ENCODE peak calls at places on chromosome 18, in nine cellular contexts. A is GM13976; P is central memory CD4-positive, alpha-beta T cell; X is activated T-cell treated with anti-CD3 and anti-CD28 coated beads, Interleukin-2, amount 50 U/mL, for 24 hours; B is neural progenitor cell; K is NCI-H524; L is kidney glomerular epithelial cell; Q is activated CD8-positive, alpha-beta memory T cell treated with anti-CD3 and anti-CD28 coated beads, Interleukin-2, amount 50 U/mL, for 48 hours; I is uterus. T is an unnamed sample.

GRCh38 chr18:11454021-11454420 is 155.4 kb upstream of the SLC35G4 start:
- DNase-seq in A (no peak), P (no peak), X (no peak), B (no peak), K (no peak), L (no peak), Q (no peak), I (no peak), T (no peak)

GRCh38 chr18:28175047-28175929 is 1.6 kb downstream of the CDH2 start:
- DNase-seq in A (no peak), P (no peak), X (peak; percentile 29), B (peak; percentile 88), K (peak; percentile 51), L (peak; percentile 76), Q (no peak), I (no peak), T (no peak)

GRCh38 chr18:79965119-79965902 is 868 bp downstream of the HSBP1L1 start:
- DNase-seq in A (no peak), P (peak; percentile 17), X (peak; percentile 51), B (no peak), K (peak; percentile 20), L (peak; percentile 81), Q (no peak), I (no peak), T (peak; percentile 46)

GRCh38 chr18:13813271-13813849 is 10.6 kb upstream of the MC5R start:
- DNase-seq in A (peak; percentile 74), P (peak; percentile 23), X (peak; percentile 73), B (peak; percentile 78), K (peak; percentile 63), L (peak; percentile 34), Q (peak; percentile 74), I (peak; percentile 23), T (no peak)

GRCh38 chr18:3140342-3140741 is 79.4 kb downstream of the MYOM1 start:
- DNase-seq in A (no peak), P (no peak), X (no peak), B (no peak), K (no peak), L (no peak), Q (no peak), I (no peak), T (no peak)

GRCh38 chr18:36693931-36694661 is 134.7 kb downstream of the TPGS2 start:
- DNase-seq in A (no peak), P (no peak), X (no peak), B (no peak), K (peak; percentile 66), L (no peak), Q (no peak), I (no peak), T (no peak)

GRCh38 chr18:32277492-32277988 is 87.7 kb downstream of the MEP1B start:
- DNase-seq in A (no peak), P (no peak), X (no peak), B (no peak), K (no peak), L (no peak), Q (no peak), I (no peak), T (no peak)

GRCh38 chr18:2237706-2238105 is 333.6 kb downstream of the METTL4 start:
- DNase-seq in A (no peak), P (no peak), X (no peak), B (no peak), K (no peak), L (no peak), Q (no peak), I (no peak), T (no peak)

GRCh38 chr18:34598136-34598635 is 111.9 kb upstream of the DTNA start:
- DNase-seq in A (no peak), P (no peak), X (no peak), B (no peak), K (no peak), L (no peak), Q (no peak), I (no peak), T (no peak)

GRCh38 chr18:21693322-21693721 is 11.3 kb downstream of the ABHD3 start:
- DNase-seq in A (no peak), P (no peak), X (no peak), B (no peak), K (no peak), L (no peak), Q (no peak), I (no peak), T (no peak)

GRCh38 chr18:13532406-13533075 is 193.8 kb downstream of the FAM210A start:
- DNase-seq in A (no peak), P (no peak), X (no peak), B (no peak), K (no peak), L (no peak), Q (no peak), I (no peak), T (no peak)

GRCh38 chr18:45059695-45060094 is 379.0 kb downstream of the SETBP1 start:
- DNase-seq in A (no peak), P (no peak), X (no peak), B (no peak), K (no peak), L (peak; percentile 47), Q (no peak), I (no peak), T (no peak)

GRCh38 chr18:46596119-46596518 is 60.9 kb downstream of the LOXHD1 start:
- DNase-seq in A (no peak), P (no peak), X (no peak), B (no peak), K (peak; percentile 69), L (no peak), Q (no peak), I (no peak), T (no peak)

GRCh38 chr18:8750954-8751415 is 45.6 kb downstream of the MTCL1 start:
- DNase-seq in A (no peak), P (no peak), X (no peak), B (no peak), K (no peak), L (no peak), Q (no peak), I (no peak), T (no peak)

GRCh38 chr18:28183418-28184078 is 6.6 kb upstream of the CDH2 start:
- DNase-seq in A (no peak), P (no peak), X (no peak), B (no peak), K (no peak), L (peak; percentile 60), Q (no peak), I (no peak), T (no peak)

GRCh38 chr18:63155910-63156773 is 163.4 kb downstream of the BCL2 start:
- DNase-seq in A (no peak), P (no peak), X (no peak), B (no peak), K (no peak), L (no peak), Q (no peak), I (no peak), T (no peak)

GRCh38 chr18:8975624-8976023 is 126.9 kb upstream of the NDUFV2 start:
- DNase-seq in A (no peak), P (no peak), X (no peak), B (no peak), K (no peak), L (no peak), Q (no peak), I (no peak), T (no peak)

GRCh38 chr18:70288171-70288850 is 534 bp upstream of the SOCS6 start:
- DNase-seq in A (peak; percentile 67), P (no peak), X (no peak), B (peak; percentile 20), K (peak; percentile 54), L (peak; percentile 31), Q (no peak), I (peak; percentile 29), T (peak; percentile 18)

GRCh38 chr18:59624384-59624760 is 72.9 kb downstream of the CCBE1 start:
- DNase-seq in A (no peak), P (no peak), X (no peak), B (no peak), K (no peak), L (no peak), Q (no peak), I (no peak), T (no peak)

GRCh38 chr18:35526476-35527120 is 28.8 kb upstream of the INO80C start:
- DNase-seq in A (no peak), P (no peak), X (no peak), B (no peak), K (no peak), L (no peak), Q (no peak), I (peak; percentile 56), T (no peak)

GRCh38 chr18:79798999-79799370 is 1.2 kb downstream of the KCNG2 start:
- DNase-seq in A (no peak), P (no peak), X (no peak), B (peak; percentile 61), K (peak; percentile 43), L (no peak), Q (no peak), I (no peak), T (no peak)

GRCh38 chr18:56358608-56359007 is 279.8 kb downstream of the TXNL1 start:
- DNase-seq in A (no peak), P (no peak), X (no peak), B (no peak), K (no peak), L (no peak), Q (no peak), I (no peak), T (no peak)

GRCh38 chr18:22739789-22740188 is 193.3 kb upstream of the RBBP8 start:
- DNase-seq in A (no peak), P (no peak), X (no peak), B (no peak), K (no peak), L (no peak), Q (no peak), I (no peak), T (no peak)

GRCh38 chr18:68847219-68847860 is 49.5 kb downstream of the CCDC102B start:
- DNase-seq in A (no peak), P (no peak), X (no peak), B (peak; percentile 24), K (peak; percentile 13), L (peak; percentile 40), Q (no peak), I (no peak), T (peak; percentile 1)

GRCh38 chr18:13447621-13448020 is 229.1 kb downstream of the LDLRAD4 start:
- DNase-seq in A (no peak), P (no peak), X (no peak), B (peak; percentile 70), K (peak; percentile 82), L (peak; percentile 80), Q (peak; percentile 34), I (no peak), T (no peak)

GRCh38 chr18:51622676-51623075 is 425.2 kb upstream of the MEX3C start:
- DNase-seq in A (no peak), P (no peak), X (no peak), B (peak; percentile 57), K (peak; percentile 99), L (no peak), Q (no peak), I (no peak), T (no peak)

GRCh38 chr18:11955299-11956029 is 25.8 kb upstream of the IMPA2 start:
- DNase-seq in A (no peak), P (no peak), X (no peak), B (no peak), K (peak; percentile 55), L (no peak), Q (no peak), I (peak; percentile 63), T (no peak)

GRCh38 chr18:9711361-9712129 is 3.4 kb downstream of the RAB31 start:
- DNase-seq in A (peak; percentile 79), P (no peak), X (no peak), B (no peak), K (no peak), L (no peak), Q (no peak), I (no peak), T (peak; percentile 61)

GRCh38 chr18:79352432-79352831 is 43.3 kb upstream of the NFATC1 start:
- DNase-seq in A (no peak), P (no peak), X (no peak), B (no peak), K (no peak), L (no peak), Q (no peak), I (no peak), T (no peak)

GRCh38 chr18:3394648-3395047 is 55.3 kb upstream of the TGIF1 start:
- DNase-seq in A (no peak), P (no peak), X (no peak), B (no peak), K (no peak), L (no peak), Q (no peak), I (no peak), T (no peak)

GRCh38 chr18:6482198-6482977 is 67.7 kb upstream of the L3MBTL4 start:
- DNase-seq in A (peak; percentile 74), P (no peak), X (peak; percentile 31), B (peak; percentile 83), K (peak; percentile 80), L (peak; percentile 26), Q (peak; percentile 54), I (peak; percentile 51), T (peak; percentile 38)

T was measured in GM06990.